ENCODE peak calls at places on chromosomes 3 and 15, in eight cellular contexts. I, Z, T, G, W, C, O and F are unnamed samples.
A peak's percentile ranks its signal among the peaks of the same experiment; 100 is the strongest.

GRCh38 chr15:36590838-36591237 is 11.4 kb downstream of the CDIN1 start:
- DNase-seq in O (no peak), W (no peak), C (no peak), Z (peak; percentile 87), I (no peak), T (no peak), G (no peak), F (no peak)

GRCh38 chr3:61928776-61929175 is 367.4 kb downstream of the PTPRG start:
- DNase-seq in I (no peak), T (no peak), G (no peak), W (no peak), C (no peak), Z (no peak), O (no peak), F (no peak)

GRCh38 chr3:153379516-153379915 is 217.5 kb downstream of the RAP2B start:
- DNase-seq in W (no peak), I (no peak), O (no peak), Z (no peak), C (no peak), G (no peak), T (no peak), F (no peak)

GRCh38 chr3:13378155-13378554 is 42.0 kb downstream of the NUP210 start:
- DNase-seq in C (no peak), G (no peak), I (no peak), W (no peak), Z (no peak), O (no peak), T (no peak), F (no peak)

GRCh38 chr15:19984101-19984500 is 557.5 kb downstream of the GOLGA6L6 start:
- DNase-seq in W (no peak), T (no peak), Z (no peak), I (no peak), C (no peak), O (no peak), G (no peak), F (no peak)

GRCh38 chr3:158847466-158847849 is 45.6 kb downstream of the MFSD1 start:
- DNase-seq in Z (no peak), I (no peak), T (no peak), C (no peak), O (no peak), G (no peak), W (no peak), F (no peak)

GRCh38 chr3:88002448-88002847 is 56.4 kb downstream of the CGGBP1 start:
- DNase-seq in I (no peak), C (no peak), Z (no peak), O (no peak), W (no peak), T (no peak), G (no peak), F (no peak)

GRCh38 chr3:37347941-37348340 is 173.6 kb upstream of the LRRFIP2 start:
- DNase-seq in G (no peak), I (no peak), O (no peak), Z (no peak), C (no peak), W (no peak), T (no peak), F (no peak)

GRCh38 chr3:132911741-132912415 is 126.3 kb upstream of the TMEM108 start:
- DNase-seq in C (no peak), I (no peak), Z (no peak), G (no peak), O (no peak), T (no peak), W (no peak), F (no peak)

GRCh38 chr3:185572183-185572582 is 13.9 kb upstream of the SENP2 start:
- DNase-seq in G (no peak), W (no peak), I (no peak), Z (no peak), C (no peak), T (no peak), O (no peak), F (no peak)

GRCh38 chr15:68283401-68283800 is 5.9 kb downstream of the FEM1B start:
- DNase-seq in Z (no peak), T (no peak), C (no peak), O (no peak), I (no peak), G (no peak), W (no peak), F (no peak)

GRCh38 chr3:29585368-29585767 is 304.5 kb downstream of the RBMS3 start:
- DNase-seq in G (no peak), W (no peak), T (no peak), O (no peak), I (no peak), Z (peak; percentile 14), C (no peak), F (no peak)

GRCh38 chr3:57953541-57953940 is 54.7 kb upstream of the FLNB start:
- DNase-seq in C (no peak), W (peak; percentile 21), G (no peak), I (no peak), T (no peak), O (no peak), Z (no peak), F (no peak)

GRCh38 chr15:26894181-26894580 is 27.3 kb downstream of the GABRA5 start:
- DNase-seq in G (no peak), W (no peak), Z (no peak), C (no peak), I (no peak), T (no peak), O (no peak), F (no peak)

GRCh38 chr3:185630182-185630622 is 44.1 kb downstream of the SENP2 start:
- DNase-seq in W (peak; percentile 69), Z (no peak), T (no peak), C (peak; percentile 60), G (no peak), O (no peak), I (no peak), F (peak; percentile 54)

GRCh38 chr3:50299929-50300680 is 900 bp upstream of the HYAL3 start:
- DNase-seq in G (no peak), W (no peak), C (peak; percentile 62), T (no peak), Z (peak; percentile 89), O (no peak), I (peak; percentile 39), F (no peak)

GRCh38 chr15:38367476-38367875 is 86.5 kb upstream of the FAM98B start:
- DNase-seq in I (no peak), W (no peak), C (no peak), Z (no peak), O (no peak), G (no peak), T (no peak), F (no peak)

GRCh38 chr3:41915353-41915752 is 46.5 kb downstream of the ULK4 start:
- DNase-seq in W (no peak), G (no peak), T (no peak), I (no peak), O (no peak), Z (no peak), C (no peak), F (no peak)

GRCh38 chr3:154214320-154214719 is 93.1 kb downstream of the ARHGEF26 start:
- DNase-seq in C (no peak), W (no peak), Z (no peak), O (no peak), I (no peak), G (no peak), T (no peak), F (no peak)

GRCh38 chr15:90822204-90822955 is 46.0 kb upstream of the FURIN start:
- DNase-seq in T (no peak), G (peak; percentile 46), W (no peak), Z (no peak), I (no peak), C (no peak), O (no peak), F (peak; percentile 8)

GRCh38 chr15:45425135-45425534 is 46.8 kb upstream of the GATM start:
- DNase-seq in T (no peak), O (no peak), C (no peak), I (no peak), W (no peak), G (no peak), Z (no peak), F (no peak)

GRCh38 chr3:34296779-34297178 is 498.3 kb downstream of the PDCD6IP start:
- DNase-seq in O (no peak), I (no peak), W (no peak), C (no peak), Z (no peak), G (no peak), T (no peak), F (no peak)

GRCh38 chr15:69973102-69973714 is 124.5 kb downstream of the TLE3 start:
- DNase-seq in W (no peak), G (no peak), I (no peak), T (peak; percentile 48), Z (peak; percentile 37), O (no peak), C (no peak), F (no peak)

GRCh38 chr15:73959012-73959581 is 32.8 kb downstream of the LOXL1 start:
- DNase-seq in T (no peak), I (no peak), C (no peak), W (no peak), G (no peak), Z (no peak), O (peak; percentile 22), F (no peak)

GRCh38 chr15:75063338-75063737 is 39.9 kb downstream of the PPCDC start:
- DNase-seq in T (no peak), Z (no peak), O (no peak), W (no peak), C (no peak), G (no peak), I (no peak), F (no peak)

GRCh38 chr3:189406148-189406547 is 225.0 kb upstream of the TP63 start:
- DNase-seq in O (no peak), C (no peak), Z (no peak), W (no peak), G (no peak), T (no peak), I (no peak), F (no peak)

GRCh38 chr3:122364508-122364907 is 18.5 kb downstream of the MIX23 start:
- DNase-seq in Z (no peak), O (no peak), T (no peak), W (no peak), G (no peak), C (no peak), I (no peak), F (no peak)

GRCh38 chr3:157865449-157865862 is 240.8 kb downstream of the SHOX2 start:
- DNase-seq in C (peak; percentile 76), W (no peak), Z (no peak), I (no peak), G (peak; percentile 82), O (no peak), T (peak; percentile 10), F (no peak)

GRCh38 chr3:170137971-170138370 is 43.6 kb downstream of the PHC3 start:
- DNase-seq in G (no peak), C (no peak), O (no peak), W (no peak), Z (no peak), I (no peak), T (no peak), F (no peak)

GRCh38 chr3:67678665-67679064 is 24.3 kb upstream of the SUCLG2 start:
- DNase-seq in I (no peak), W (no peak), C (no peak), T (no peak), Z (no peak), G (no peak), O (no peak), F (no peak)